ENCODE peak calls at places on chromosomes 6 and 20, in five cellular contexts. K is body of pancreas; Y is neural progenitor cell; G is CD8-positive, alpha-beta T cell; X is spleen. I is an unnamed sample.

GRCh38 chr6:100968934-100969333 is 87.8 kb upstream of the ASCC3 start:
- DNase-seq in K (no peak), Y (peak), G (no peak), X (no peak), I (no peak)

GRCh38 chr6:156953478-156954146 is 176.4 kb downstream of the ARID1B start:
- DNase-seq in K (peak), Y (peak), G (peak), X (no peak), I (peak)

GRCh38 chr6:29737707-29738630 is 14.7 kb downstream of the HLA-F start:
- DNase-seq in K (peak), Y (peak), G (peak), X (peak), I (peak)

GRCh38 chr6:130620338-130620781 is 206.8 kb upstream of the SMLR1 start:
- DNase-seq in K (no peak), Y (no peak), G (no peak), X (no peak), I (peak)

GRCh38 chr6:10801224-10801848 is 37.0 kb downstream of the MAK start:
- DNase-seq in K (peak), Y (peak), G (peak), X (peak), I (peak)

GRCh38 chr20:50338479-50339195 is 148.0 kb downstream of the CEBPB start:
- DNase-seq in K (no peak), Y (peak), G (peak), X (peak), I (peak)

GRCh38 chr6:26478985-26479278 is 21.2 kb upstream of the BTN1A1 start:
- DNase-seq in K (peak), Y (no peak), G (no peak), X (no peak), I (no peak)

GRCh38 chr6:82251942-82252341 is 4.4 kb upstream of the IBTK start:
- DNase-seq in K (no peak), Y (peak), G (no peak), X (no peak), I (peak)

GRCh38 chr6:161360505-161360904 is 86.6 kb upstream of the AGPAT4 start:
- DNase-seq in K (no peak), Y (no peak), G (no peak), X (no peak), I (no peak)

GRCh38 chr6:57195457-57195856 is 23.3 kb downstream of the BAG2 start:
- DNase-seq in K (no peak), Y (no peak), G (no peak), X (no peak), I (no peak)

GRCh38 chr6:41488392-41489129 is 57.6 kb upstream of the FOXP4 start:
- DNase-seq in K (peak), Y (peak), G (no peak), X (peak), I (peak)

GRCh38 chr20:24999568-24999967 is 7.0 kb upstream of the APMAP start:
- DNase-seq in K (no peak), Y (no peak), G (no peak), X (no peak), I (no peak)

GRCh38 chr20:25574411-25574810 is 10.9 kb downstream of the NINL start:
- DNase-seq in K (no peak), Y (no peak), G (no peak), X (peak), I (peak)

GRCh38 chr20:34995696-34996095 is 40.0 kb downstream of the MYH7B start:
- DNase-seq in K (no peak), Y (no peak), G (no peak), X (no peak), I (no peak)

GRCh38 chr6:51027283-51028065 is 208.8 kb downstream of the TFAP2B start:
- DNase-seq in K (no peak), Y (no peak), G (no peak), X (no peak), I (peak)

GRCh38 chr6:162898011-162898410 is 170.2 kb downstream of the PACRG start:
- DNase-seq in K (no peak), Y (no peak), G (no peak), X (no peak), I (no peak)

GRCh38 chr6:132131777-132132176 is 180.6 kb upstream of the CCN2 start:
- DNase-seq in K (peak), Y (peak), G (no peak), X (no peak), I (peak)

GRCh38 chr20:5148581-5148980 is 21.8 kb downstream of the CDS2 start:
- DNase-seq in K (no peak), Y (no peak), G (no peak), X (no peak), I (no peak)

GRCh38 chr20:5149892-5150225 is 23.1 kb downstream of the CDS2 start:
- DNase-seq in K (no peak), Y (no peak), G (no peak), X (no peak), I (no peak)

GRCh38 chr20:5145365-5146301 is 18.8 kb downstream of the CDS2 start:
- DNase-seq in K (no peak), Y (no peak), G (no peak), X (no peak), I (no peak)

GRCh38 chr20:5146302-5146653 is 19.5 kb downstream of the CDS2 start:
- DNase-seq in K (no peak), Y (no peak), G (no peak), X (no peak), I (no peak)

GRCh38 chr20:5147193-5147592 is 20.4 kb downstream of the CDS2 start:
- DNase-seq in K (no peak), Y (no peak), G (no peak), X (no peak), I (no peak)
- H3K4me3 ChIP-seq in K (no peak), Y (no peak), G (no peak), X (no peak), I (no peak)

GRCh38 chr6:79694156-79694555 is 63.0 kb downstream of the SH3BGRL2 start:
- DNase-seq in K (no peak), Y (no peak), G (no peak), X (no peak), I (no peak)
- H3K4me3 ChIP-seq in K (no peak), Y (no peak), G (no peak), X (no peak), I (no peak)

GRCh38 chr6:44660561-44661220 is 273.2 kb downstream of the CDC5L start:
- DNase-seq in K (no peak), Y (no peak), G (no peak), X (no peak), I (peak)
- H3K4me3 ChIP-seq in K (no peak), Y (no peak), G (no peak), X (no peak), I (no peak)

GRCh38 chr20:10653593-10654288 is 20.1 kb downstream of the JAG1 start:
- DNase-seq in K (peak), Y (no peak), G (no peak), X (no peak), I (peak)
- H3K4me3 ChIP-seq in K (no peak), Y (peak), G (no peak), X (no peak), I (peak)

DNA sequence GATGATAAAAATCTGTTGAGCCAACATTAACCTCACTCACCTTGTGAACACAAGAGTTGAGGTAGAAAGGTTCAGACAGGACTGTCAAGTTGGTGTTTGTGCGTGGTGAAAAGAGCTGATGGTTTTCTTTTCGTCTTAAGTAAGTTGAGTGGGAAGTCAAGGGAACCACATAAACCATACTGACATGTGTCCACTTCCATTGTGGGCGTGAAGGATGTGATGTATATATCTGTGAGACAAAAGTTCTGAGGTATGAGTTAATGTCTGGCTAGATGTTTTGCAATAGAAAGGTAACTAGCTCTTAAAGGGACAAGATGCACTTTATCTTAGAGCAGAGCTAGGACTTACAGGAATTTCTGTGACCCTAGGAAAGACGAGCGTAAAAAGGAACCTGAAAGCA is 1272.1 kb upstream of the ADGRB3 start:
- DNase-seq in K (no peak), Y (no peak), G (no peak), X (no peak), I (no peak)
- H3K4me3 ChIP-seq in K (no peak), Y (no peak), G (no peak), X (no peak), I (no peak)

GRCh38 chr20:47355489-47356219 is 845 bp downstream of the ZMYND8 start:
- DNase-seq in K (no peak), Y (peak), G (no peak), X (peak), I (no peak)
- H3K4me3 ChIP-seq in K (no peak), Y (peak), G (peak), X (peak), I (peak)

DNA sequence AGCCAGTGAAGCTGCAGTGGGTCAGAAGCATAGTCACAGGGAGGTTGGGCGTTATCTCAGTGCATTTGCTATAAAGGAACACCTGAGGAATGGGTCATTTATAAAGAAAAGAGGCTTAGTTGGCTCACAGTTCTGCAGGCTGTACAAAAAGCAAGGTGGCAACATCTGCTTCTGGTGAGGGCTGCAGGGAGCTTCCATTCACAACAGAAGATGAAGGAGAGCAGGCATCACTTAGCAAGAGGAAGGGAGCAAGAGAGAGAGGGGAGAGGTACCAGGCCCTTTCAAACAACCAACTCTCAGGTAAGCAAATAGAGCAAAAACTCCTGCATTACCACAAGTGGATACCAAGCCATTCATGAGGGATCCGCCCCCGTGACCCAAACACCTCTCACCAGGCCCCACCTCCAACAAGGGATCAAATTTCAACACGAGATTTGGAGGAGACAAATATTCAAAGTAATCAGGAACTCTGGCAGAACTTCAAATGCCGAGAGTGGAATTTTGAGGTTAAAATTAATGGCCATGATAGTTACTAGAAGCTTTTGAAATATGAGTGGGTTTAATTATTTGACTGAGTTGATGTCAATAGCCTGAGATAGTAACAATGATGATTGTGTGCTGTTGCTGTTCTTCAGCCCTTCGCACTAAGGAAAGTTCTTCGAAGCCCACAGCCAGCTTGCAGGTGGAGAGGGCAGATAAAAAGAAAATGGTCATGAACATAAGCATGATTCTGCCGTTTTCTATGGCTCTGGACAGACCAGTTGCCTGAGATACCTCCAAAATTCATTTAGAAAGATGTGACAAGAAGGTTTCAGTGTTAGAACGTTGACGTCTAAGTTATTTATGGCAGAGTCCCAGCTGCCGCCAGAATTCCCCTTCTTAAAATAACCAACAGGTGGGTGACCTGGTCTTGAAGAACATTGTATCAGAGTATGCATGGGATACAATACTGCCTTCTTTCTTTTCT is 55.3 kb upstream of the ADTRP start:
- DNase-seq in K (peak), Y (no peak), G (no peak), X (no peak), I (no peak)
- H3K4me3 ChIP-seq in K (no peak), Y (no peak), G (no peak), X (no peak), I (no peak)

DNA sequence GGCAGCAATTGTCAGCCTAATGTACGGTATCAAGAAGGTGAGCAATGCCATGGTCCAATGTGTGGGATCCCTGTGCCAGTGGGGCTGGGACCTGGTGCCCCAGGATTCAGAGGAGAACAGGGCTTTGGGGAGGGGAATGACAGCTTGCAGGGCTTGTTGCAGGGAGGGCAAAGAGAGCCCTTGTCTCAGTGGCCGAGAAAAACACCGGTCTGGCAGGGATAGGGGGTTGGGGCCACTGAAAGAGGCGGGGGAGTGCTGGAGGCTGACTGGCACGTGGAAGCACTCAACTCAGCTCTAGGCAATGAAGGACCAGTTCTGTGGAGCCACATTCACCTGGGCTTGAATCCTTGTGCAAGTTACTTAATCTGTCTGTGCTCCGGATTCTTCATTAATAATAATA is 3.5 kb upstream of the MUCL3 start:
- DNase-seq in K (no peak), Y (no peak), G (no peak), X (no peak), I (no peak)
- H3K4me3 ChIP-seq in K (no peak), Y (no peak), G (no peak), X (no peak), I (no peak)